ENCODE peak calls at places on chromosomes 16 and 17, in four cellular contexts. G is right lobe of liver; R is breast epithelium; I is CD8-positive, alpha-beta T cell. P is an unnamed sample.

GRCh38 chr17:66584927-66585326 is 250.0 kb upstream of the CACNG5 start:
- DNase-seq in G (no peak), R (no peak), I (no peak), P (no peak)

GRCh38 chr17:42527932-42528331 is 8.1 kb upstream of the NAGLU start:
- DNase-seq in G (no peak), R (no peak), I (no peak), P (no peak)

GRCh38 chr17:50944054-50944901 is 78.1 kb upstream of the TOB1 start:
- DNase-seq in G (peak; percentile 98), R (peak; percentile 96), I (peak; percentile 57), P (no peak)

GRCh38 chr17:9074106-9074505 is 52.8 kb downstream of the NTN1 start:
- DNase-seq in G (no peak), R (no peak), I (no peak), P (no peak)

GRCh38 chr17:48392836-48393235 is 37.2 kb downstream of the SKAP1 start:
- DNase-seq in G (no peak), R (no peak), I (no peak), P (no peak)

GRCh38 chr17:44106801-44107200 is 16.6 kb downstream of the HDAC5 start:
- DNase-seq in G (no peak), R (no peak), I (no peak), P (no peak)

GRCh38 chr16:66412182-66412581 is 14.9 kb upstream of the BEAN1 start:
- DNase-seq in G (no peak), R (no peak), I (no peak), P (no peak)

GRCh38 chr17:69506489-69506888 is 92.0 kb downstream of the MAP2K6 start:
- DNase-seq in G (no peak), R (no peak), I (no peak), P (no peak)

GRCh38 chr17:55434721-55435120 is 13.1 kb upstream of the MMD start:
- DNase-seq in G (no peak), R (no peak), I (no peak), P (no peak)

GRCh38 chr17:13513039-13513405 is 88.7 kb downstream of the HS3ST3A1 start:
- DNase-seq in G (no peak), R (no peak), I (no peak), P (no peak)

GRCh38 chr16:57017251-57017650 is 27.9 kb downstream of the NLRC5 start:
- DNase-seq in G (peak; percentile 16), R (no peak), I (no peak), P (no peak)

GRCh38 chr17:2710804-2711607 is 558 bp downstream of the CLUH start:
- DNase-seq in G (peak; percentile 89), R (no peak), I (no peak), P (no peak)

GRCh38 chr16:61936522-61936921 is 99.7 kb downstream of the CDH8 start:
- DNase-seq in G (no peak), R (no peak), I (no peak), P (no peak)
- TF ChIP-seq CTCF in G (no peak), R (no peak), I (no peak), P (no peak)

GRCh38 chr16:84241778-84242177 is 2.0 kb upstream of the KCNG4 start:
- DNase-seq in G (no peak), R (no peak), I (no peak), P (no peak)

GRCh38 chr16:84239910-84240309 is at the start of gene KCNG4:
- DNase-seq in G (no peak), R (no peak), I (no peak), P (no peak)

GRCh38 chr16:84240455-84240854 is 643 bp upstream of the KCNG4 start:
- DNase-seq in G (no peak), R (no peak), I (no peak), P (no peak)

GRCh38 chr16:84237994-84238750 is 1.6 kb downstream of the KCNG4 start:
- DNase-seq in G (no peak), R (no peak), I (no peak), P (no peak)

DNA sequence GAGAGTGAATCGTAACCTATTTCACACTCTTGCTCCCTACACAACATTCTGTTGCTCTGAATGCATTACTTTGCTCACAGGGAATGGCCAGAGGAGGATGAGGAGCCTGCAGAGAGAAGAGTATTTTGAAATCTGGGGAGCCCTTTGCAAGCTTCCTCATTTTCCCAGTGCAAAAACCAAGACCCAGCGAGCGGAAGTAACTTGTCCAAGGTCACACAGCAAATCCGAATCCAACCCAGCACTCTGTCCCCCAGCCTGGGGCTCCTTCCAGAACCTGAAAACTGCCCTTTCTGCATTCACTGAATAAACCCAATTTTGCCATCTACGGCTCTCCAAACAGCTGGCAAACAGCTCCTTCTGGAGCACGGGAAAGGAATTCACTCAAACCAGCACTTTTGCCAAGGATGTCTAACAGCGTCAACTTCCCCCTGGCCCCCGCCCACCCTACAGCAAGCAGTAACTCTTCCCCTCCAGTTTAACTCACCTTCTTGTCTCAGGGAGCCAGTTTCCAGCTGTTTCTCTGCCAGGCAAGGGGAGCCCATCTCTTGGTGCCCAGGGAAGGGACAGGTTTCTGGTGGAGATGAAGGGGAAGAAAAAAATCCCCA is 524 bp downstream of the KCNG4 start:
- DNase-seq in G (no peak), R (no peak), I (no peak), P (no peak)
- TF ChIP-seq CTCF in G (no peak), R (no peak), I (no peak), P (no peak)

DNA sequence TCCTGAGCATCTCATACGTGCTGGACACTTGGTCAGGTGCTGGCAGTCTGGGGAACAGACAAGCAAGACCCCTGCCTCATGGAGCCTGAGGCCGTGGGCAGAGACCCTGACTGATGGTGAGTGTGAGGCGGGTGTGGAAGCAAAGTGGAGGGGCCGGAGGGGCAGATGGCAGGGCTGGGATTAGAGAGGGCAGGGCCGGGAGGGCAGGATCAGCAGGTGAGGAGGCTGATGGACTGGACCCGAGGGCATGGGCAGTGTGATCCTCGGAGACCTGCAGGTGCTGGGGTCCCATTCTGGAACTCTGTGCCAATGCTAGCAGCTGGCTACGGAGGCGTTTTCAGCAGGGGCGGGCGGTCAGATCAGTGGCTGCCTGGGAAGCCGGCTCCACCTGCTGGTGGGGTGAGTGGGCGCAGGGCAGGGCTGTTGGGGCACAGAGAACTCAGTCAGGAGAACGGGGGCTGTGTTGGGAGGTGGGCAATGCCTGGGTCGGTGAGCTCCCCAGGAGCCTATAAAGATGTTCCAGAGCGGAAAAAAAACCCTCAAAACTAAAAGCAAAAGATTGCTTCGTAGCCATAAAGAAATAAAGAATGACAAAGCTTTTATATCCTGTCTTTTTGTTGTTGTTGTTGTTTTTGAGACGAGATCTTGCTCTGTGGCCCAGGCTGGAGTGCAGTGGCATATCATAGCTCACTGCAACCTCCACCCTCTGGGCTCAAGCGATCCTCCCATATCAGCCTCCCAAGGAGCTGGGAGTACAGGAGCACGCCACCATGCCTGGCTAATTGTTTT is 8.9 kb upstream of the C16orf74 start:
- DNase-seq in G (peak; percentile 67), R (no peak), I (no peak), P (peak; percentile 53)
- TF ChIP-seq CTCF in G (peak; percentile 61), R (peak; percentile 58), I (peak; percentile 50), P (no peak)

GRCh38 chr16:80525420-80525819 is 15.4 kb upstream of the DYNLRB2 start:
- DNase-seq in G (no peak), R (no peak), I (no peak), P (no peak)

GRCh38 chr16:80526418-80527061 is 14.3 kb upstream of the DYNLRB2 start:
- DNase-seq in G (peak; percentile 57), R (no peak), I (peak; percentile 10), P (peak; percentile 20)

GRCh38 chr16:80530479-80530878 is 10.3 kb upstream of the DYNLRB2 start:
- DNase-seq in G (no peak), R (no peak), I (no peak), P (no peak)

GRCh38 chr16:80527297-80527696 is 13.5 kb upstream of the DYNLRB2 start:
- DNase-seq in G (no peak), R (no peak), I (no peak), P (no peak)
- TF ChIP-seq CTCF in G (no peak), R (no peak), I (peak; percentile 20), P (no peak)

GRCh38 chr17:19531780-19532501 is 1.7 kb upstream of the SLC47A1 start:
- DNase-seq in G (no peak), R (no peak), I (no peak), P (no peak)
- TF ChIP-seq CTCF in G (no peak), R (no peak), I (no peak), P (no peak)

P was measured in activated B cell treated with CpG ODN at 0.5 μM for 24 hours.